ENCODE peak calls at places on chromosomes 3 and 15, in six cellular contexts. V is right cardiac atrium, M is SJSA1, F is HCT116, X is neural progenitor cell, I is stomach. A is an unnamed sample.

GRCh38 chr3:5220667-5221431 is 33.3 kb downstream of the EDEM1 start:
- DNase-seq in V (no peak), M (no peak), F (no peak), X (no peak), I (no peak), A (no peak)

GRCh38 chr3:196080997-196081833 is 675 bp downstream of the TFRC start:
- DNase-seq in V (peak), M (peak), F (no peak), X (peak), I (peak), A (no peak)

GRCh38 chr3:110391640-110392395 is 679.8 kb upstream of the NECTIN3 start:
- DNase-seq in V (no peak), M (no peak), F (no peak), X (no peak), I (no peak), A (no peak)

GRCh38 chr3:13332158-13332557 is 88.0 kb downstream of the NUP210 start:
- DNase-seq in V (no peak), M (no peak), F (no peak), X (no peak), I (peak), A (no peak)

GRCh38 chr3:197349368-197349767 is 51.0 kb upstream of the DLG1 start:
- DNase-seq in V (no peak), M (peak), F (no peak), X (peak), I (no peak), A (no peak)

GRCh38 chr3:11718582-11719405 is 75.1 kb upstream of the VGLL4 start:
- DNase-seq in V (peak), M (peak), F (peak), X (peak), I (peak), A (peak)

GRCh38 chr15:80931721-80932609 is 57.7 kb downstream of the MESD start:
- DNase-seq in V (peak), M (no peak), F (no peak), X (no peak), I (no peak), A (no peak)

GRCh38 chr15:69055251-69055650 is 40.8 kb downstream of the NOX5 start:
- DNase-seq in V (no peak), M (no peak), F (no peak), X (no peak), I (no peak), A (peak)

GRCh38 chr3:87771338-87772059 is 287.3 kb downstream of the CGGBP1 start:
- DNase-seq in V (no peak), M (no peak), F (peak), X (peak), I (no peak), A (no peak)

GRCh38 chr3:178003756-178004155 is 532.5 kb upstream of the KCNMB2 start:
- DNase-seq in V (no peak), M (no peak), F (no peak), X (no peak), I (no peak), A (no peak)

GRCh38 chr3:66655673-66656072 is 154.9 kb upstream of the LRIG1 start:
- DNase-seq in V (no peak), M (no peak), F (no peak), X (peak), I (no peak), A (no peak)

GRCh38 chr3:47617061-47618010 is 38.7 kb upstream of the CSPG5 start:
- DNase-seq in V (no peak), M (no peak), F (no peak), X (no peak), I (no peak), A (no peak)

GRCh38 chr3:20100106-20100605 is 59.9 kb downstream of the KAT2B start:
- DNase-seq in V (no peak), M (no peak), F (no peak), X (no peak), I (no peak), A (no peak)

GRCh38 chr3:148880681-148881080 is 15.6 kb downstream of the CPA3 start:
- DNase-seq in V (no peak), M (no peak), F (peak), X (peak), I (no peak), A (no peak)

GRCh38 chr3:146589899-146590508 is 15.1 kb downstream of the PLSCR5 start:
- DNase-seq in V (no peak), M (no peak), F (peak), X (peak), I (no peak), A (no peak)

GRCh38 chr3:108073712-108074431 is 17.0 kb downstream of the CD47 start:
- DNase-seq in V (no peak), M (no peak), F (no peak), X (no peak), I (no peak), A (no peak)

GRCh38 chr15:51244366-51244977 is 93.9 kb downstream of the CYP19A1 start:
- DNase-seq in V (no peak), M (no peak), F (no peak), X (no peak), I (no peak), A (no peak)

GRCh38 chr3:4228295-4228694 is 74.9 kb upstream of the SETMAR start:
- DNase-seq in V (no peak), M (no peak), F (no peak), X (no peak), I (no peak), A (no peak)

DNA sequence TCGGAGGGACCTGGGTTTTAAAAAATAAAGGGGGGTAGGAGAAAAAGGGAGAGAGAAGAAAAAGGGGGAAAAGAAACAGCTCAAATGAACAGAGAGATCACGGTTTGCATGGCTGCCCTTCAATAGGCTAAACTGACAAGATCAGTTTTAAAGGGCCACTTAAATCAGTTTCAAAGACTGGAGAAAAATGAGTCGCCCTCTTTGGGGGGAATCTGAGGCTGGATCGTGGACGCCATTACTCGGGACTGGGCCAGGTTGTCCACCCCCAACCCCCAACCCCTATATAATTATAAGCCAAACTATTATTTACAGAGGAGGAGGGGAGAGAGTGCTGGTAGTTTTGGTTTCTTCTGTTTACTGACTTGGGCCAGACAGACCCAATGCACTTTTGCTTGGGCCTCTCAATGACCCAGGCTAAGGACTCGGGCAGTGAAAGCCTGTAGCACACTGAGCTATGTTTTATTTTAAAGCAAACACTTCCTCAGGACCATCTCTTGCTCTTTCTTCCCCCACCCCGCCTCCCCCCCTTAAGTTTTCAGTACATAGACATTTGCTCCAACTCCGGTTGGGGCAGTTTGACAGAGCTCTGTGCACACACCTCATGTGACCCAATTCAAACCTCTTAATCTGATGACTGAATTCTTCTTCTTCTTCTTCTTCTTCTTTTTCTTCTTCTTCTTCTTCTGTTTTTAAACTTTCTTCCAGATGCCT is 6.3 kb downstream of the NR2F2 start:
- DNase-seq in V (no peak), M (no peak), F (no peak), X (peak), I (no peak), A (no peak)
- H3K4me3 ChIP-seq in V (peak), M (peak), F (no peak), X (peak), I (peak), A (peak)

DNA sequence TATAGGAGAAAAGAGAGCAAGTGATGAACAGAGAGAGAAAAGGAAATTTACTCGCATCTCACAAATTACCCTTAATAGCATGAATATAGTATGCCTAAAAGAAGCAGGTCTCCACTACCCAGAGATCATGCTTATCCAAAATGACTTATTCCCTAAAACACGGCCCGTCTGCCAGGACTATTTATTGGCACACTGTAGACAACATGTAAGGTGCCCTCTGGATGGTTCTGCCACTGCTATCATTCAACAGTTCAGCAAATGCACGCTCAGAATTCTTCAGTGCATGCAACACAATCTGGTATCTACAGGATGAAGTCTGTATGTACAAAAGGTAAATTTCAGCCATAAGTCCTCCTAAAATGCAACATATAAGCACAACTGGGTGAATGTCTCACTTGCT is 465.8 kb downstream of the SHQ1 start:
- DNase-seq in V (no peak), M (no peak), F (no peak), X (no peak), I (no peak), A (no peak)
- H3K27ac ChIP-seq in V (no peak), M (no peak), F (no peak), X (no peak), I (no peak), A (no peak)

DNA sequence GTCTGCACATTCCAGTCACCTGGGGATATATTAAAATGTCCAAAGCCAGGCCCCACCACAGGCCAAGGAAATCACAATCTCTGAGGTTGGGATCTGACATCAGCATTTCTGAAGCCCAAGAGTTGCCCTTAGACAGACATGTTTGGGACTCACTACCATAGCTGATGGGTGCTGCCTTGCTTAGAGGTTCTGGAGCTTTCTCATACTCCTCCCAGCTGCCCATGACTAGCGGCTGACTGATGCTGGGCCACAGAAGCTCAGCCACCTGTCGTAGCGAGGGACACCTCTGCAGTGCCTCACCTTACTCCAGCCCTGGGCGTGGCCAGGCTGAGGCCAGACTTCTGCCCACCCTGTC is 58.8 kb upstream of the XCR1 start:
- DNase-seq in V (no peak), M (no peak), F (no peak), X (no peak), I (no peak), A (no peak)
- H3K4me3 ChIP-seq in V (no peak), M (no peak), F (no peak), X (no peak), I (no peak), A (no peak)

DNA sequence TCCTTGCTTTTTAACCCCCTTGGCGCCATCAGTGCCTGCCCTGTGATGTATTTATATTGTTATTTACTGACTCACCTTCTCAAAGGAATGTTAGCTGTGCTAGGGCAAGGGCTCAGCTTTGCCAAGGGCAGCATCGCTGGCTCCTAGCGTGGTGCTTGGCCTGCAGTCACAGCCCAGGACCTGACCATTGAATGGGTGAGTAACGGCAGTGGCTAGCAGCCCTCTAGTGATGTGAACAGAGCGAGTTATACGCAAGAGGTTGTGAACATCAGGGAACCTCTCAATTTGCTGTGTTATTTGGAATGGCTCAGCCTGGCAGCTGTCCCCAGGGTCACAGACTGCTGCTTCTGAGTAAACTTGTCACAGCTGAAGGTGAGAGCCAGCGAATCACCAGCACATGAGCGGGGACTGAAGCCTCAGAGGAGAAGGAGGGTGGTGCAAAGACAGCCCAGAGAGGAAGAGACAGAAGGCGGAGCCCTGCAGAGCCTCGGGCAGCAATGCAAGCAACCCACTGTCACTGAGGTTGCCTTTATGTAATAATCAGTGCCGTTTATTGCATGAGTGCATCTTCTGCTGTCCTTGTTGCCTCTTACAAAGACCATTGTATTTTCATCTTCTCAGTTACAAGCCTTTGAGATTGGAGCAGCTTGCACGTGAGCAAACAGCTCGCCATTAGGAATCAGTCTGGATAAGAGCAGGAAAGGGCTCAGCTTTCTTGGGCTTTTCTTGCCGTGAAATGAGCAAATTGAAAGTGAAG is 158.3 kb downstream of the SLCO3A1 start:
- DNase-seq in V (no peak), M (no peak), F (no peak), X (no peak), I (no peak), A (no peak)
- H3K27ac ChIP-seq in V (peak), M (no peak), F (no peak), X (no peak), I (no peak), A (no peak)

A was measured in RWPE2.